ENCODE peak calls at places on chromosome 6, in six cellular contexts. P is posterior cingulate gyrus, R is Calu3, M is choroid plexus epithelial cell, S is PC-9, G is astrocyte. H is an unnamed sample.

GRCh38 chr6:129623008-129623732 is 86.8 kb downstream of the ARHGAP18 start:
- DNase-seq in P (no peak), R (no peak), M (no peak), S (no peak), G (no peak), H (no peak)

GRCh38 chr6:16494781-16495180 is 256.4 kb downstream of the GMPR start:
- DNase-seq in P (no peak), R (no peak), M (peak), S (no peak), G (peak), H (peak)

GRCh38 chr6:122772724-122773123 is 6.8 kb upstream of the FABP7 start:
- DNase-seq in P (no peak), R (no peak), M (no peak), S (no peak), G (no peak), H (no peak)

GRCh38 chr6:105357147-105357546 is 45.7 kb downstream of the PREP start:
- DNase-seq in P (no peak), R (no peak), M (no peak), S (no peak), G (no peak), H (no peak)

GRCh38 chr6:130778946-130779657 is 48.1 kb upstream of the SMLR1 start:
- DNase-seq in P (no peak), R (no peak), M (peak), S (no peak), G (peak), H (no peak)

GRCh38 chr6:130995783-130996447 is 67.1 kb downstream of the EPB41L2 start:
- DNase-seq in P (no peak), R (no peak), M (no peak), S (peak), G (no peak), H (no peak)

GRCh38 chr6:127966616-127967015 is 65.8 kb upstream of the THEMIS start:
- DNase-seq in P (no peak), R (no peak), M (peak), S (no peak), G (peak), H (no peak)

GRCh38 chr6:53033764-53034163 is 31.4 kb upstream of the FBXO9 start:
- DNase-seq in P (no peak), R (no peak), M (peak), S (no peak), G (peak), H (no peak)

GRCh38 chr6:170186006-170186908 is 104.6 kb downstream of the DLL1 start:
- DNase-seq in P (no peak), R (no peak), M (no peak), S (no peak), G (no peak), H (no peak)

GRCh38 chr6:167849846-167850459 is 23.2 kb downstream of the AFDN start:
- DNase-seq in P (no peak), R (peak), M (peak), S (peak), G (peak), H (no peak)

GRCh38 chr6:151803743-151804142 is 3.7 kb upstream of the ESR1 start:
- DNase-seq in P (no peak), R (no peak), M (no peak), S (no peak), G (no peak), H (no peak)

GRCh38 chr6:11759995-11760394 is 18.6 kb downstream of the ADTRP start:
- DNase-seq in P (no peak), R (no peak), M (no peak), S (no peak), G (no peak), H (no peak)

GRCh38 chr6:32177182-32177787 is 920 bp upstream of the RNF5 start:
- DNase-seq in P (peak), R (peak), M (no peak), S (peak), G (no peak), H (peak)

GRCh38 chr6:118410001-118410400 is 138.1 kb upstream of the PLN start:
- DNase-seq in P (no peak), R (no peak), M (peak), S (no peak), G (no peak), H (no peak)

GRCh38 chr6:155404937-155405336 is 50.7 kb downstream of the NOX3 start:
- DNase-seq in P (no peak), R (no peak), M (no peak), S (no peak), G (no peak), H (no peak)

GRCh38 chr6:133248241-133249001 is 7.3 kb downstream of the EYA4 start:
- DNase-seq in P (no peak), R (no peak), M (peak), S (no peak), G (peak), H (no peak)